ENCODE peak calls at places on chromosomes 5 and 9, in ten cellular contexts. S is ovary; H is fibroblast of lung; R is kidney; Z is lower lobe of right lung; U is neuronal stem cell; K is naive thymus-derived CD4-positive, alpha-beta T cell; M is uterus; E is MM.1S; O is tibial nerve. F is an unnamed sample. For H3K4me1, the result is how much of the 10 kb centered on the place peaks cover.

GRCh38 chr5:177390363-177391300 is 6.4 kb downstream of the SLC34A1 start:
- DNase-seq in O (peak), U (peak), M (peak), Z (peak), K (peak), S (peak), H (peak), R (peak), E (peak), F (peak)

GRCh38 chr5:158013939-158014338 is 155.0 kb upstream of the CLINT1 start:
- DNase-seq in H (peak), M (no peak), S (no peak), O (no peak), E (peak), R (no peak), Z (no peak), K (no peak), U (no peak), F (no peak)

GRCh38 chr5:159094745-159095144 is 5.0 kb downstream of the EBF1 start:
- DNase-seq in S (peak), O (peak), H (peak), K (peak), R (peak), M (peak), U (no peak), E (peak), Z (peak), F (no peak)

GRCh38 chr9:134188421-134189166 is 24.2 kb upstream of the RNU6ATAC start:
- DNase-seq in O (peak), M (no peak), R (peak), Z (no peak), E (no peak), H (no peak), S (peak), U (no peak), K (no peak), F (peak)

GRCh38 chr9:99185904-99186303 is 35.8 kb downstream of the ALG2 start:
- DNase-seq in R (no peak), H (no peak), S (no peak), U (no peak), K (no peak), O (no peak), E (no peak), M (no peak), Z (no peak), F (no peak)

GRCh38 chr9:132141948-132142594 is 19.8 kb upstream of the NTNG2 start:
- DNase-seq in H (no peak), S (no peak), O (no peak), Z (no peak), R (no peak), U (no peak), E (no peak), K (no peak), M (no peak), F (no peak)

GRCh38 chr5:58751222-58751621 is 168.3 kb downstream of the RAB3C start:
- DNase-seq in R (no peak), S (no peak), K (no peak), M (no peak), E (no peak), O (no peak), Z (no peak), H (peak), U (no peak), F (no peak)

GRCh38 chr5:83149671-83150070 is 72.3 kb downstream of the XRCC4 start:
- DNase-seq in K (no peak), H (peak), R (no peak), M (no peak), O (no peak), S (no peak), E (no peak), Z (no peak), U (no peak), F (no peak)

GRCh38 chr5:82165740-82166530 is 112.2 kb downstream of the RPS23 start:
- DNase-seq in R (peak), M (peak), S (peak), H (peak), O (peak), Z (peak), U (peak), K (peak), E (peak), F (peak)

GRCh38 chr9:73348485-73348884 is 196.8 kb downstream of the ANXA1 start:
- DNase-seq in R (no peak), U (peak), O (no peak), M (no peak), H (no peak), Z (no peak), S (no peak), K (no peak), E (peak), F (no peak)

GRCh38 chr9:126702501-126703329 is 89.0 kb downstream of the LMX1B start:
- DNase-seq in U (no peak), R (peak), H (no peak), Z (peak), K (peak), S (no peak), O (no peak), M (no peak), E (no peak), F (peak)

GRCh38 chr5:151864349-151864748 is 60.3 kb downstream of the GLRA1 start:
- DNase-seq in E (no peak), R (no peak), O (no peak), U (no peak), Z (no peak), H (no peak), S (no peak), K (no peak), M (no peak), F (no peak)

GRCh38 chr9:136014928-136015633 is 53.9 kb upstream of the UBAC1 start:
- DNase-seq in Z (peak), S (no peak), K (no peak), H (no peak), U (no peak), E (no peak), M (no peak), R (peak), O (no peak), F (no peak)

GRCh38 chr9:87641067-87641466 is 84.9 kb upstream of the CTSL start:
- DNase-seq in Z (no peak), K (no peak), O (no peak), H (no peak), S (no peak), R (no peak), U (no peak), M (no peak), E (no peak), F (no peak)

GRCh38 chr9:76718166-76718565 is 46.1 kb upstream of the PCA3 start:
- DNase-seq in U (no peak), K (no peak), O (no peak), E (no peak), M (no peak), Z (no peak), R (no peak), H (no peak), S (no peak), F (no peak)

GRCh38 chr5:102975457-102976182 is 144.3 kb downstream of the GIN1 start:
- DNase-seq in H (peak), Z (no peak), M (no peak), E (no peak), K (no peak), S (no peak), O (no peak), R (no peak), U (no peak), F (no peak)

DNA sequence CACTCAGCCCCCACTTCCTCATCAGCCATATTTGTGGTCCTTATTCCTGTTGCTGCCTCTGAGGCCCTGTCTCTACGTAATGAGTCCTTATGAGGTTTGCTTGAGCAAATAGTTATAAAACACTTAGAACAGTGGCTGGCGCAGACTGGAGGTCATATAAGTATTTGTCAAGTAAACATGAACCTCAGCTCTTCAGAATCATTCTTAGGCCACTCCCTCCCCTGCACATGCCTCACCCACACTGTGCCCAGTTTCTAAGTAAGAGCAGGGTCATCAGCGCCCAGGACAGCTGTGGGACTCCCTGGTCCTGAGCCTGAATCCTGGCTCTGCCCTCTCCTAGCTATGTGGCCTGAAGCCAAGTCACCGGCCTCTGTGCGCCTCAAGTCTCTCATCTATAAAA is 4.0 kb downstream of the ST6GALNAC4 start:
- DNase-seq in R (no peak), M (no peak), H (no peak), Z (peak), E (no peak), K (no peak), O (no peak), U (no peak), S (peak), F (no peak)
- H3K27ac ChIP-seq in R (no peak), M (no peak), H (no peak), Z (no peak), E (peak), K (no peak), O (no peak), U (no peak), S (no peak), F (no peak)

GRCh38 chr9:20579544-20580309 is 42.6 kb downstream of the MLLT3 start:
- DNase-seq in O (no peak), M (no peak), S (no peak), R (no peak), H (no peak), Z (no peak), U (no peak), E (no peak), K (no peak), F (no peak)

GRCh38 chr9:20582150-20582549 is 40.1 kb downstream of the MLLT3 start:
- DNase-seq in U (no peak), H (no peak), Z (no peak), R (no peak), E (no peak), S (no peak), O (no peak), K (no peak), M (no peak), F (no peak)

GRCh38 chr9:20580673-20581072 is 41.6 kb downstream of the MLLT3 start:
- DNase-seq in U (no peak), Z (no peak), R (no peak), H (no peak), M (no peak), E (no peak), O (no peak), K (no peak), S (no peak), F (no peak)

GRCh38 chr9:20584968-20585643 is 37.2 kb downstream of the MLLT3 start:
- DNase-seq in S (no peak), R (no peak), Z (no peak), E (no peak), K (no peak), U (no peak), M (no peak), O (no peak), H (no peak), F (no peak)
- H3K4me1 ChIP-seq in S (under half), R (under half), Z (under half), E (under half), K (under half), U (under half), M (under half), O (under half), H (under half), F (under half)

DNA sequence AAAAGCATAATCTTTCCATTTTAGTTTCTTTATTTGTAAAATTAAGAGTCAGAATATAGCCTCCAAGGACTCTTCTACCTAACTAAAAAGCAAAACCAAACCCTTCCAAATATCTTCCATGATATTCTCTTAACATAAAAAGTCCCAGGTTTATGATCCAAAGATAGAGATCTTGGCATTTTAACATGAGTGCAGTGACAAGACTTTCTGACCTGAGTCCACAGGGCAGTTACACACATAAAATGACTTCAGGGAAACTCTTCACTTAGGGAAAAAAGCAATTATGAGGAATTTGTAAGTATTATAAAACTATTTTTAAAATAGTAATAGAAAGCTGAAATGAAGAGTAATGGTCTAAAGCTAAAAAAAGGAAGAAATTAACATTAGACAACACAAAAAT is 772.6 kb upstream of the DMAC1 start:
- DNase-seq in K (no peak), E (no peak), S (no peak), H (no peak), Z (no peak), O (no peak), M (no peak), R (no peak), U (no peak), F (no peak)
- H3K27ac ChIP-seq in K (no peak), E (no peak), S (no peak), H (no peak), Z (no peak), O (no peak), M (no peak), R (no peak), U (no peak), F (no peak)

GRCh38 chr5:141515141-141515540 is 26.3 kb downstream of the PCDHGC5 start:
- DNase-seq in M (no peak), E (no peak), K (no peak), S (no peak), U (no peak), Z (no peak), R (no peak), O (no peak), H (no peak), F (no peak)

GRCh38 chr5:141517321-141517720 is 28.4 kb downstream of the PCDHGC5 start:
- DNase-seq in Z (no peak), R (no peak), H (no peak), M (no peak), O (no peak), S (no peak), U (no peak), K (no peak), E (no peak), F (no peak)

GRCh38 chr5:141517902-141518610 is 29.2 kb downstream of the PCDHGC5 start:
- DNase-seq in O (no peak), U (no peak), Z (no peak), R (no peak), M (no peak), S (no peak), K (no peak), E (no peak), H (peak), F (no peak)

GRCh38 chr5:141515946-141516647 is 27.2 kb downstream of the PCDHGC5 start:
- DNase-seq in U (no peak), O (no peak), K (no peak), E (no peak), R (no peak), S (no peak), Z (no peak), M (no peak), H (no peak), F (no peak)

GRCh38 chr5:141516648-141517025 is 27.8 kb downstream of the PCDHGC5 start:
- DNase-seq in U (no peak), S (no peak), Z (no peak), M (no peak), E (no peak), R (peak), O (no peak), H (no peak), K (no peak), F (peak)
- H3K4me1 ChIP-seq in U (under half), S (under half), Z (half or more), M (under half), E (under half), R (under half), O (under half), H (half or more), K (under half), F (under half)

GRCh38 chr5:143251175-143251574 is 152.3 kb downstream of the NR3C1 start:
- DNase-seq in U (no peak), M (no peak), E (no peak), O (no peak), R (no peak), K (no peak), Z (no peak), H (no peak), S (no peak), F (no peak)
- H3K27ac ChIP-seq in U (no peak), M (no peak), E (no peak), O (no peak), R (no peak), K (no peak), Z (no peak), H (no peak), S (no peak), F (no peak)

GRCh38 chr5:173453167-173453566 is 125.0 kb upstream of the STC2 start:
- DNase-seq in O (no peak), H (no peak), S (no peak), Z (no peak), K (no peak), E (no peak), M (no peak), U (no peak), R (no peak), F (no peak)
- H3K4me1 ChIP-seq in O (under half), H (under half), S (under half), Z (under half), K (under half), E (under half), M (under half), U (under half), R (under half), F (under half)

GRCh38 chr5:128777052-128777451 is 188.2 kb upstream of the SLC27A6 start:
- DNase-seq in U (no peak), K (no peak), O (no peak), E (peak), Z (no peak), S (no peak), H (no peak), M (no peak), R (no peak), F (no peak)
- H3K27ac ChIP-seq in U (no peak), K (no peak), O (no peak), E (no peak), Z (no peak), S (no peak), H (no peak), M (no peak), R (no peak), F (no peak)

DNA sequence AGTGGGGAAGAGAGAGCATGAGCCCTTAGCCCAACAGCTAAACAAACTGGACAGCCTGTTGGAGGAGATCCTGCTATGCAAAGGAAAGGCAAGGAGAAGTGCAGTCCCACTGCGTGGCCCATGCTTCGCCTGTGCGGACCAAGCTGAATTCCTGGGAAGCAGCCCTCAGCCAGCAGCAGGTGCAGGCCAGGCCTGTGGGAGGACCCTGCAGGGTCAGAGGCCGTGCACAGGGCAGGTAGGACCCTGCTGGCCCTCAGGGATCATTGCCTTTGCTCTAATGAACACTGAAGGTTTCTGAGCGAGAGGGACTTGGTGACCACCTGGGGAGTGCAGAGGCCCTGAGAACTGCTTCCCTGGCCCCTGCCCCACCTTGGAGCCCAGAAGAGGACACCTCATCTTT is 6.0 kb upstream of the SLC6A19 start:
- DNase-seq in R (peak), E (no peak), H (no peak), O (no peak), M (no peak), Z (peak), U (no peak), S (no peak), K (no peak), F (no peak)
- H3K4me1 ChIP-seq in R (under half), E (under half), H (under half), O (under half), M (under half), Z (under half), U (under half), S (under half), K (under half), F (under half)

GRCh38 chr5:125396462-125396861 is 650.0 kb upstream of the ZNF608 start:
- DNase-seq in S (no peak), H (no peak), E (no peak), K (no peak), M (no peak), R (no peak), Z (no peak), U (no peak), O (no peak), F (no peak)
- H3K27ac ChIP-seq in S (no peak), H (no peak), E (no peak), K (no peak), M (no peak), R (no peak), Z (no peak), U (no peak), O (no peak), F (no peak)

GRCh38 chr9:125637264-125637663 is 69.7 kb downstream of the MAPKAP1 start:
- DNase-seq in H (no peak), O (no peak), R (no peak), Z (no peak), M (no peak), K (no peak), S (no peak), U (no peak), E (no peak), F (no peak)
- H3K4me1 ChIP-seq in H (under half), O (under half), R (under half), Z (under half), M (under half), K (under half), S (under half), U (under half), E (under half), F (under half)

F was measured in ascending aorta.